ENCODE peak calls at places on chromosomes 5 and 9, in five cellular contexts. One of them, this sample, is unnamed.

GRCh38 chr9:131030239-131030977 is 21.4 kb downstream of the LAMC3 start:
- DNase-seq in CD8-positive, alpha-beta memory T cell: no peak
- DNase-seq in activated CD4-positive, CD25-positive, alpha-beta regulatory T cell treated with anti-CD3 and anti-CD28 coated beads, Interleukin-2, amount 50 U/mL, for 72 hours: no peak
- DNase-seq in choroid plexus epithelial cell: no peak
- DNase-seq in activated effector memory CD4-positive, alpha-beta T cell treated with Interleukin-2 at 50 U/mL for 16 hours: no peak
- DNase-seq in this sample: no peak

GRCh38 chr9:3246231-3246630 is 279.6 kb downstream of the RFX3 start:
- DNase-seq in CD8-positive, alpha-beta memory T cell: no peak
- DNase-seq in activated CD4-positive, CD25-positive, alpha-beta regulatory T cell treated with anti-CD3 and anti-CD28 coated beads, Interleukin-2, amount 50 U/mL, for 72 hours: no peak
- DNase-seq in choroid plexus epithelial cell: no peak
- DNase-seq in activated effector memory CD4-positive, alpha-beta T cell treated with Interleukin-2 at 50 U/mL for 16 hours: no peak
- DNase-seq in this sample: no peak

GRCh38 chr5:44695259-44695658 is 113.5 kb upstream of the MRPS30 start:
- DNase-seq in CD8-positive, alpha-beta memory T cell: no peak
- DNase-seq in activated CD4-positive, CD25-positive, alpha-beta regulatory T cell treated with anti-CD3 and anti-CD28 coated beads, Interleukin-2, amount 50 U/mL, for 72 hours: no peak
- DNase-seq in choroid plexus epithelial cell: no peak
- DNase-seq in activated effector memory CD4-positive, alpha-beta T cell treated with Interleukin-2 at 50 U/mL for 16 hours: no peak
- DNase-seq in this sample: no peak

GRCh38 chr9:126491256-126491879 is 122.4 kb upstream of the LMX1B start:
- DNase-seq in CD8-positive, alpha-beta memory T cell: peak
- DNase-seq in activated CD4-positive, CD25-positive, alpha-beta regulatory T cell treated with anti-CD3 and anti-CD28 coated beads, Interleukin-2, amount 50 U/mL, for 72 hours: no peak
- DNase-seq in choroid plexus epithelial cell: peak
- DNase-seq in activated effector memory CD4-positive, alpha-beta T cell treated with Interleukin-2 at 50 U/mL for 16 hours: no peak
- DNase-seq in this sample: peak

GRCh38 chr5:124560370-124560769 is 186.1 kb downstream of the ZNF608 start:
- DNase-seq in CD8-positive, alpha-beta memory T cell: no peak
- DNase-seq in activated CD4-positive, CD25-positive, alpha-beta regulatory T cell treated with anti-CD3 and anti-CD28 coated beads, Interleukin-2, amount 50 U/mL, for 72 hours: no peak
- DNase-seq in choroid plexus epithelial cell: no peak
- DNase-seq in activated effector memory CD4-positive, alpha-beta T cell treated with Interleukin-2 at 50 U/mL for 16 hours: no peak
- DNase-seq in this sample: no peak

GRCh38 chr5:122170630-122171029 is 41.3 kb downstream of the ZNF474 start:
- DNase-seq in CD8-positive, alpha-beta memory T cell: no peak
- DNase-seq in activated CD4-positive, CD25-positive, alpha-beta regulatory T cell treated with anti-CD3 and anti-CD28 coated beads, Interleukin-2, amount 50 U/mL, for 72 hours: no peak
- DNase-seq in choroid plexus epithelial cell: peak
- DNase-seq in activated effector memory CD4-positive, alpha-beta T cell treated with Interleukin-2 at 50 U/mL for 16 hours: no peak
- DNase-seq in this sample: no peak

GRCh38 chr5:16561660-16562059 is 55.1 kb downstream of the RETREG1 start:
- DNase-seq in CD8-positive, alpha-beta memory T cell: no peak
- DNase-seq in activated CD4-positive, CD25-positive, alpha-beta regulatory T cell treated with anti-CD3 and anti-CD28 coated beads, Interleukin-2, amount 50 U/mL, for 72 hours: no peak
- DNase-seq in choroid plexus epithelial cell: no peak
- DNase-seq in activated effector memory CD4-positive, alpha-beta T cell treated with Interleukin-2 at 50 U/mL for 16 hours: no peak
- DNase-seq in this sample: no peak

GRCh38 chr9:96612105-96612965 is 7.3 kb downstream of the CDC14B start:
- DNase-seq in CD8-positive, alpha-beta memory T cell: no peak
- DNase-seq in activated CD4-positive, CD25-positive, alpha-beta regulatory T cell treated with anti-CD3 and anti-CD28 coated beads, Interleukin-2, amount 50 U/mL, for 72 hours: no peak
- DNase-seq in choroid plexus epithelial cell: peak
- DNase-seq in activated effector memory CD4-positive, alpha-beta T cell treated with Interleukin-2 at 50 U/mL for 16 hours: no peak
- DNase-seq in this sample: peak

GRCh38 chr5:132681476-132681831 is 7.7 kb downstream of the IL4 start:
- DNase-seq in CD8-positive, alpha-beta memory T cell: no peak
- DNase-seq in activated CD4-positive, CD25-positive, alpha-beta regulatory T cell treated with anti-CD3 and anti-CD28 coated beads, Interleukin-2, amount 50 U/mL, for 72 hours: no peak
- DNase-seq in choroid plexus epithelial cell: no peak
- DNase-seq in activated effector memory CD4-positive, alpha-beta T cell treated with Interleukin-2 at 50 U/mL for 16 hours: no peak
- DNase-seq in this sample: no peak

GRCh38 chr9:104412238-104412637 is 91.8 kb upstream of the OR13F1 start:
- DNase-seq in CD8-positive, alpha-beta memory T cell: no peak
- DNase-seq in activated CD4-positive, CD25-positive, alpha-beta regulatory T cell treated with anti-CD3 and anti-CD28 coated beads, Interleukin-2, amount 50 U/mL, for 72 hours: no peak
- DNase-seq in choroid plexus epithelial cell: peak
- DNase-seq in activated effector memory CD4-positive, alpha-beta T cell treated with Interleukin-2 at 50 U/mL for 16 hours: no peak
- DNase-seq in this sample: no peak

GRCh38 chr5:171790408-171790807 is 4.8 kb downstream of the SMIM23 start:
- DNase-seq in CD8-positive, alpha-beta memory T cell: no peak
- DNase-seq in activated CD4-positive, CD25-positive, alpha-beta regulatory T cell treated with anti-CD3 and anti-CD28 coated beads, Interleukin-2, amount 50 U/mL, for 72 hours: no peak
- DNase-seq in choroid plexus epithelial cell: no peak
- DNase-seq in activated effector memory CD4-positive, alpha-beta T cell treated with Interleukin-2 at 50 U/mL for 16 hours: no peak
- DNase-seq in this sample: no peak

GRCh38 chr9:72384710-72385475 is 19.9 kb upstream of the ZFAND5 start:
- DNase-seq in CD8-positive, alpha-beta memory T cell: no peak
- DNase-seq in activated CD4-positive, CD25-positive, alpha-beta regulatory T cell treated with anti-CD3 and anti-CD28 coated beads, Interleukin-2, amount 50 U/mL, for 72 hours: no peak
- DNase-seq in choroid plexus epithelial cell: peak
- DNase-seq in activated effector memory CD4-positive, alpha-beta T cell treated with Interleukin-2 at 50 U/mL for 16 hours: no peak
- DNase-seq in this sample: no peak

GRCh38 chr5:19531374-19531952 is 456.5 kb downstream of the CDH18 start:
- DNase-seq in CD8-positive, alpha-beta memory T cell: no peak
- DNase-seq in activated CD4-positive, CD25-positive, alpha-beta regulatory T cell treated with anti-CD3 and anti-CD28 coated beads, Interleukin-2, amount 50 U/mL, for 72 hours: no peak
- DNase-seq in choroid plexus epithelial cell: no peak
- DNase-seq in activated effector memory CD4-positive, alpha-beta T cell treated with Interleukin-2 at 50 U/mL for 16 hours: no peak
- DNase-seq in this sample: no peak

GRCh38 chr9:116039312-116039711 is 114.3 kb upstream of the PAPPA start:
- DNase-seq in CD8-positive, alpha-beta memory T cell: no peak
- DNase-seq in activated CD4-positive, CD25-positive, alpha-beta regulatory T cell treated with anti-CD3 and anti-CD28 coated beads, Interleukin-2, amount 50 U/mL, for 72 hours: no peak
- DNase-seq in choroid plexus epithelial cell: no peak
- DNase-seq in activated effector memory CD4-positive, alpha-beta T cell treated with Interleukin-2 at 50 U/mL for 16 hours: no peak
- DNase-seq in this sample: no peak

GRCh38 chr5:40606077-40606765 is 73.5 kb upstream of the PTGER4 start:
- DNase-seq in CD8-positive, alpha-beta memory T cell: no peak
- DNase-seq in activated CD4-positive, CD25-positive, alpha-beta regulatory T cell treated with anti-CD3 and anti-CD28 coated beads, Interleukin-2, amount 50 U/mL, for 72 hours: no peak
- DNase-seq in choroid plexus epithelial cell: peak
- DNase-seq in activated effector memory CD4-positive, alpha-beta T cell treated with Interleukin-2 at 50 U/mL for 16 hours: no peak
- DNase-seq in this sample: no peak

GRCh38 chr5:119271758-119272730 is 83.8 kb upstream of the TNFAIP8 start:
- DNase-seq in CD8-positive, alpha-beta memory T cell: no peak
- DNase-seq in activated CD4-positive, CD25-positive, alpha-beta regulatory T cell treated with anti-CD3 and anti-CD28 coated beads, Interleukin-2, amount 50 U/mL, for 72 hours: no peak
- DNase-seq in choroid plexus epithelial cell: no peak
- DNase-seq in activated effector memory CD4-positive, alpha-beta T cell treated with Interleukin-2 at 50 U/mL for 16 hours: no peak
- DNase-seq in this sample: peak

GRCh38 chr9:34907044-34907443 is 51.0 kb upstream of the PHF24 start:
- DNase-seq in CD8-positive, alpha-beta memory T cell: no peak
- DNase-seq in activated CD4-positive, CD25-positive, alpha-beta regulatory T cell treated with anti-CD3 and anti-CD28 coated beads, Interleukin-2, amount 50 U/mL, for 72 hours: no peak
- DNase-seq in choroid plexus epithelial cell: no peak
- DNase-seq in activated effector memory CD4-positive, alpha-beta T cell treated with Interleukin-2 at 50 U/mL for 16 hours: no peak
- DNase-seq in this sample: no peak

GRCh38 chr5:135740475-135740874 is 94.0 kb upstream of the SLC25A48 start:
- DNase-seq in CD8-positive, alpha-beta memory T cell: no peak
- DNase-seq in activated CD4-positive, CD25-positive, alpha-beta regulatory T cell treated with anti-CD3 and anti-CD28 coated beads, Interleukin-2, amount 50 U/mL, for 72 hours: no peak
- DNase-seq in choroid plexus epithelial cell: no peak
- DNase-seq in activated effector memory CD4-positive, alpha-beta T cell treated with Interleukin-2 at 50 U/mL for 16 hours: no peak
- DNase-seq in this sample: no peak

GRCh38 chr9:77438653-77439052 is 209.5 kb downstream of the GNA14 start:
- DNase-seq in CD8-positive, alpha-beta memory T cell: no peak
- DNase-seq in activated CD4-positive, CD25-positive, alpha-beta regulatory T cell treated with anti-CD3 and anti-CD28 coated beads, Interleukin-2, amount 50 U/mL, for 72 hours: no peak
- DNase-seq in choroid plexus epithelial cell: peak
- DNase-seq in activated effector memory CD4-positive, alpha-beta T cell treated with Interleukin-2 at 50 U/mL for 16 hours: no peak
- DNase-seq in this sample: no peak

GRCh38 chr5:67659288-67659687 is 462.7 kb upstream of the CD180 start:
- DNase-seq in CD8-positive, alpha-beta memory T cell: no peak
- DNase-seq in activated CD4-positive, CD25-positive, alpha-beta regulatory T cell treated with anti-CD3 and anti-CD28 coated beads, Interleukin-2, amount 50 U/mL, for 72 hours: no peak
- DNase-seq in choroid plexus epithelial cell: no peak
- DNase-seq in activated effector memory CD4-positive, alpha-beta T cell treated with Interleukin-2 at 50 U/mL for 16 hours: no peak
- DNase-seq in this sample: no peak

GRCh38 chr9:108363321-108363720 is 492.5 kb downstream of the ACTL7B start:
- DNase-seq in CD8-positive, alpha-beta memory T cell: no peak
- DNase-seq in activated CD4-positive, CD25-positive, alpha-beta regulatory T cell treated with anti-CD3 and anti-CD28 coated beads, Interleukin-2, amount 50 U/mL, for 72 hours: no peak
- DNase-seq in choroid plexus epithelial cell: no peak
- DNase-seq in activated effector memory CD4-positive, alpha-beta T cell treated with Interleukin-2 at 50 U/mL for 16 hours: no peak
- DNase-seq in this sample: no peak

GRCh38 chr9:116416421-116416820 is 262.8 kb downstream of the PAPPA start:
- DNase-seq in CD8-positive, alpha-beta memory T cell: no peak
- DNase-seq in activated CD4-positive, CD25-positive, alpha-beta regulatory T cell treated with anti-CD3 and anti-CD28 coated beads, Interleukin-2, amount 50 U/mL, for 72 hours: no peak
- DNase-seq in choroid plexus epithelial cell: no peak
- DNase-seq in activated effector memory CD4-positive, alpha-beta T cell treated with Interleukin-2 at 50 U/mL for 16 hours: no peak
- DNase-seq in this sample: no peak

GRCh38 chr5:69329905-69330489 is 2.6 kb downstream of the CCDC125 start:
- DNase-seq in CD8-positive, alpha-beta memory T cell: no peak
- DNase-seq in activated CD4-positive, CD25-positive, alpha-beta regulatory T cell treated with anti-CD3 and anti-CD28 coated beads, Interleukin-2, amount 50 U/mL, for 72 hours: no peak
- DNase-seq in choroid plexus epithelial cell: no peak
- DNase-seq in activated effector memory CD4-positive, alpha-beta T cell treated with Interleukin-2 at 50 U/mL for 16 hours: no peak
- DNase-seq in this sample: no peak

GRCh38 chr5:172833691-172834569 is at the start of gene ERGIC1:
- DNase-seq in CD8-positive, alpha-beta memory T cell: peak
- DNase-seq in activated CD4-positive, CD25-positive, alpha-beta regulatory T cell treated with anti-CD3 and anti-CD28 coated beads, Interleukin-2, amount 50 U/mL, for 72 hours: peak
- DNase-seq in choroid plexus epithelial cell: peak
- DNase-seq in activated effector memory CD4-positive, alpha-beta T cell treated with Interleukin-2 at 50 U/mL for 16 hours: peak
- DNase-seq in this sample: peak

GRCh38 chr9:130599625-130600024 is 20.2 kb downstream of the FUBP3 start:
- DNase-seq in CD8-positive, alpha-beta memory T cell: no peak
- DNase-seq in activated CD4-positive, CD25-positive, alpha-beta regulatory T cell treated with anti-CD3 and anti-CD28 coated beads, Interleukin-2, amount 50 U/mL, for 72 hours: no peak
- DNase-seq in choroid plexus epithelial cell: no peak
- DNase-seq in activated effector memory CD4-positive, alpha-beta T cell treated with Interleukin-2 at 50 U/mL for 16 hours: no peak
- DNase-seq in this sample: no peak

GRCh38 chr5:16312786-16313185 is 133.2 kb upstream of the MARCHF11 start:
- DNase-seq in CD8-positive, alpha-beta memory T cell: no peak
- DNase-seq in activated CD4-positive, CD25-positive, alpha-beta regulatory T cell treated with anti-CD3 and anti-CD28 coated beads, Interleukin-2, amount 50 U/mL, for 72 hours: no peak
- DNase-seq in choroid plexus epithelial cell: no peak
- DNase-seq in activated effector memory CD4-positive, alpha-beta T cell treated with Interleukin-2 at 50 U/mL for 16 hours: no peak
- DNase-seq in this sample: no peak

GRCh38 chr5:72558383-72558782 is 51.2 kb upstream of the ZNF366 start:
- DNase-seq in CD8-positive, alpha-beta memory T cell: no peak
- DNase-seq in activated CD4-positive, CD25-positive, alpha-beta regulatory T cell treated with anti-CD3 and anti-CD28 coated beads, Interleukin-2, amount 50 U/mL, for 72 hours: no peak
- DNase-seq in choroid plexus epithelial cell: no peak
- DNase-seq in activated effector memory CD4-positive, alpha-beta T cell treated with Interleukin-2 at 50 U/mL for 16 hours: no peak
- DNase-seq in this sample: no peak

This sample was measured in adipocyte.